ENCODE peak calls at places on chromosomes 5 and 9, in four cellular contexts. L is SK-N-SH, E is Panc1, Z is GM12878. W is an unnamed sample.

GRCh38 chr9:76200730-76201129 is 193.5 kb downstream of the RFK start:
- DNase-seq in L (no peak), E (no peak), Z (no peak), W (no peak)

GRCh38 chr5:141846031-141846430 is 32.2 kb downstream of the PCDH1 start:
- DNase-seq in L (peak), E (no peak), Z (no peak), W (no peak)

GRCh38 chr5:17190242-17190778 is 27.1 kb upstream of the BASP1 start:
- DNase-seq in L (peak), E (peak), Z (no peak), W (peak)

GRCh38 chr5:68239485-68239884 is 23.9 kb downstream of the PIK3R1 start:
- DNase-seq in L (peak), E (no peak), Z (no peak), W (no peak)

GRCh38 chr5:143707797-143708196 is 104.2 kb upstream of the HMHB1 start:
- DNase-seq in L (no peak), E (no peak), Z (no peak), W (no peak)

GRCh38 chr9:115262477-115262876 is 144.5 kb upstream of the TNC start:
- DNase-seq in L (peak), E (peak), Z (no peak), W (peak)

GRCh38 chr5:97071101-97071500 is 71.3 kb downstream of the LIX1 start:
- DNase-seq in L (no peak), E (peak), Z (no peak), W (no peak)

GRCh38 chr9:112360047-112360804 is 19.7 kb upstream of the HSDL2 start:
- DNase-seq in L (no peak), E (no peak), Z (no peak), W (no peak)

GRCh38 chr9:69173497-69173890 is 583 bp upstream of the TJP2 start:
- DNase-seq in L (no peak), E (no peak), Z (no peak), W (no peak)

GRCh38 chr5:105740242-105740641 is 1930.5 kb downstream of the EFNA5 start:
- DNase-seq in L (no peak), E (no peak), Z (no peak), W (no peak)

GRCh38 chr5:176816791-176817272 is 6.5 kb downstream of the UNC5A start:
- DNase-seq in L (no peak), E (no peak), Z (no peak), W (no peak)

GRCh38 chr9:70987986-70988385 is 133.4 kb downstream of the TRPM3 start:
- DNase-seq in L (no peak), E (no peak), Z (no peak), W (no peak)

GRCh38 chr5:132251220-132251725 is 6.2 kb upstream of the PDLIM4 start:
- DNase-seq in L (no peak), E (no peak), Z (no peak), W (no peak)

GRCh38 chr5:59099270-59099994 is 516.6 kb downstream of the RAB3C start:
- DNase-seq in L (no peak), E (peak), Z (no peak), W (no peak)

GRCh38 chr5:57841671-57842375 is 359.2 kb upstream of the ACTBL2 start:
- DNase-seq in L (no peak), E (no peak), Z (no peak), W (peak)

GRCh38 chr9:93357649-93358048 is 93.8 kb upstream of the FAM120A start:
- DNase-seq in L (no peak), E (no peak), Z (peak), W (no peak)

GRCh38 chr5:138844812-138845513 is 30.2 kb downstream of the LRRTM2 start:
- DNase-seq in L (no peak), E (no peak), Z (no peak), W (no peak)

GRCh38 chr5:32057157-32058096 is 116.7 kb downstream of the GOLPH3 start:
- DNase-seq in L (no peak), E (no peak), Z (no peak), W (peak)

GRCh38 chr9:91678807-91679206 is 255.2 kb upstream of the NFIL3 start:
- DNase-seq in L (no peak), E (no peak), Z (no peak), W (no peak)

GRCh38 chr5:132742158-132742557 is 4.8 kb upstream of the KIF3A start:
- DNase-seq in L (no peak), E (no peak), Z (no peak), W (no peak)

GRCh38 chr9:77807295-77807694 is 159.2 kb upstream of the GNA14 start:
- DNase-seq in L (no peak), E (peak), Z (no peak), W (no peak)

GRCh38 chr9:108759835-108760234 is 96.0 kb downstream of the ACTL7B start:
- DNase-seq in L (no peak), E (no peak), Z (no peak), W (no peak)

GRCh38 chr5:135456238-135457099 is 4.3 kb upstream of the TIFAB start:
- DNase-seq in L (no peak), E (no peak), Z (peak), W (peak)

GRCh38 chr9:107282268-107282667 is 811 bp upstream of the RAD23B start:
- DNase-seq in L (peak), E (no peak), Z (no peak), W (no peak)

GRCh38 chr9:107948086-107948485 is 458.5 kb upstream of the KLF4 start:
- DNase-seq in L (no peak), E (no peak), Z (no peak), W (no peak)

GRCh38 chr9:134455951-134456739 is 129.9 kb downstream of the RXRA start:
- DNase-seq in L (peak), E (no peak), Z (no peak), W (peak)

GRCh38 chr5:138661342-138661975 is 86.3 kb upstream of the HSPA9 start:
- DNase-seq in L (no peak), E (no peak), Z (no peak), W (no peak)

GRCh38 chr5:64690417-64691151 is at the start of gene SHISAL2B:
- DNase-seq in L (peak), E (no peak), Z (no peak), W (no peak)

GRCh38 chr5:57166250-57166649 is 7.6 kb upstream of the GPBP1 start:
- DNase-seq in L (no peak), E (no peak), Z (no peak), W (no peak)

GRCh38 chr5:164296603-164297080 is 791.2 kb downstream of the MAT2B start:
- DNase-seq in L (no peak), E (no peak), Z (no peak), W (no peak)

GRCh38 chr9:82456621-82457020 is 468.0 kb downstream of the SPATA31D1 start:
- DNase-seq in L (no peak), E (no peak), Z (no peak), W (no peak)

GRCh38 chr9:135925496-135926133 is 18.3 kb upstream of the CAMSAP1 start:
- DNase-seq in L (no peak), E (no peak), Z (no peak), W (no peak)

GRCh38 chr5:116395178-116395577 is 179.4 kb downstream of the SEMA6A start:
- DNase-seq in L (no peak), E (no peak), Z (no peak), W (no peak)

GRCh38 chr5:158590936-158591863 is 508.5 kb downstream of the EBF1 start:
- DNase-seq in L (peak), E (no peak), Z (no peak), W (no peak)

GRCh38 chr9:109092587-109092986 is 27.2 kb downstream of the TMEM245 start:
- DNase-seq in L (no peak), E (no peak), Z (no peak), W (no peak)

GRCh38 chr9:128800061-128800460 is 13.0 kb downstream of the TBC1D13 start:
- DNase-seq in L (no peak), E (no peak), Z (no peak), W (no peak)

GRCh38 chr9:101421653-101422065 is 13.9 kb downstream of the ALDOB start:
- DNase-seq in L (no peak), E (no peak), Z (no peak), W (no peak)

GRCh38 chr9:23728736-23729135 is 97.3 kb downstream of the ELAVL2 start:
- DNase-seq in L (no peak), E (no peak), Z (no peak), W (no peak)

DNA sequence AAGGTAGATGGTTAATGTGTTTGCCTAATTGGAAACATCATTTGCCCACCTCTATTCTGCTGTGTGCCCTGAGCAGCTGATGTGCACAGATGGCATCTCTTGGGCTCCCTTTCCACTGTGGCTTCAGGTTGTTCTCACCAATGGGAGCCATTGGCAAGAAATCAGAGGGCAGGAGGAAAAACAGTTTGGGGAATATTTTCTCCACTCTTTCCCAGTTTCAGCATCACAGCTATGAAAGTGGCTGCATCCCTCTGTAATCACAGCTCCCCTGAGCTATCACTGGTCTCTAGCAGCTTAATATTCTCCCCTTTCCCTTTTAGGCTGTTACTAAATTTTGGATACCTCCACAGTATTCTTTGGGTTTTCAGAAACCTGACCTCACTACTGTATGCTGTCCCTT is 911.7 kb upstream of the SEMA6A start:
- DNase-seq in L (no peak), E (no peak), Z (no peak), W (no peak)
- TF ChIP-seq SIN3A in L (no peak), E (no peak), Z (no peak), W (no peak)

GRCh38 chr5:150627731-150628545 is 12.5 kb upstream of the SYNPO start:
- DNase-seq in L (no peak), E (no peak), Z (no peak), W (no peak)
- TF ChIP-seq SIN3A in L (no peak), E (no peak), Z (no peak), W (no peak)

GRCh38 chr9:137385061-137385655 is 37.8 kb downstream of the EXD3 start:
- DNase-seq in L (no peak), E (no peak), Z (no peak), W (no peak)
- TF ChIP-seq SIN3A in L (no peak), E (no peak), Z (no peak), W (no peak)

GRCh38 chr5:1199649-1200494 is 1.5 kb upstream of the SLC6A19 start:
- DNase-seq in L (no peak), E (no peak), Z (no peak), W (no peak)
- TF ChIP-seq SIN3A in L (no peak), E (no peak), Z (no peak), W (no peak)